ENCODE peak calls at places on chromosomes 16 and 17, in nine cellular contexts. One of them, this sample, is unnamed.

GRCh38 chr16:73058616-73059409 is 10.9 kb upstream of the ZFHX3 start:
- DNase-seq in IMR-90: peak
- DNase-seq in prostate gland: no peak
- DNase-seq in GM23338: peak
- DNase-seq in heart left ventricle: peak
- DNase-seq in AG04450: no peak
- DNase-seq in adrenal gland: peak
- DNase-seq in caudate nucleus: no peak
- DNase-seq in right lobe of liver: peak
- DNase-seq in this sample: no peak

GRCh38 chr17:40437095-40437732 is 6.0 kb upstream of the IGFBP4 start:
- DNase-seq in IMR-90: peak
- DNase-seq in prostate gland: no peak
- DNase-seq in GM23338: no peak
- DNase-seq in heart left ventricle: no peak
- DNase-seq in AG04450: no peak
- DNase-seq in adrenal gland: no peak
- DNase-seq in caudate nucleus: no peak
- DNase-seq in right lobe of liver: no peak
- DNase-seq in this sample: no peak

GRCh38 chr16:73743665-73744496 is 552.7 kb upstream of the PSMD7 start:
- DNase-seq in IMR-90: no peak
- DNase-seq in prostate gland: no peak
- DNase-seq in GM23338: peak
- DNase-seq in heart left ventricle: no peak
- DNase-seq in AG04450: no peak
- DNase-seq in adrenal gland: no peak
- DNase-seq in caudate nucleus: no peak
- DNase-seq in right lobe of liver: no peak
- DNase-seq in this sample: no peak

GRCh38 chr16:50696575-50697420 is 3.4 kb downstream of the NOD2 start:
- DNase-seq in IMR-90: peak
- DNase-seq in prostate gland: peak
- DNase-seq in GM23338: no peak
- DNase-seq in heart left ventricle: peak
- DNase-seq in AG04450: no peak
- DNase-seq in adrenal gland: peak
- DNase-seq in caudate nucleus: no peak
- DNase-seq in right lobe of liver: peak
- DNase-seq in this sample: peak

GRCh38 chr16:29767062-29767461 is 11.0 kb upstream of the ZG16 start:
- DNase-seq in IMR-90: no peak
- DNase-seq in prostate gland: no peak
- DNase-seq in GM23338: no peak
- DNase-seq in heart left ventricle: no peak
- DNase-seq in AG04450: no peak
- DNase-seq in adrenal gland: no peak
- DNase-seq in caudate nucleus: no peak
- DNase-seq in right lobe of liver: no peak
- DNase-seq in this sample: no peak

GRCh38 chr16:74748710-74749073 is 25.9 kb downstream of the FA2H start:
- DNase-seq in IMR-90: no peak
- DNase-seq in prostate gland: no peak
- DNase-seq in GM23338: no peak
- DNase-seq in heart left ventricle: no peak
- DNase-seq in AG04450: no peak
- DNase-seq in adrenal gland: no peak
- DNase-seq in caudate nucleus: peak
- DNase-seq in right lobe of liver: no peak
- DNase-seq in this sample: no peak

GRCh38 chr16:80946481-80946880 is 60.2 kb downstream of the CMC2 start:
- DNase-seq in IMR-90: no peak
- DNase-seq in prostate gland: no peak
- DNase-seq in GM23338: no peak
- DNase-seq in heart left ventricle: no peak
- DNase-seq in AG04450: no peak
- DNase-seq in adrenal gland: no peak
- DNase-seq in caudate nucleus: no peak
- DNase-seq in right lobe of liver: no peak
- DNase-seq in this sample: no peak

GRCh38 chr16:12695454-12695853 is 108.2 kb downstream of the CPPED1 start:
- DNase-seq in IMR-90: no peak
- DNase-seq in prostate gland: peak
- DNase-seq in GM23338: no peak
- DNase-seq in heart left ventricle: no peak
- DNase-seq in AG04450: no peak
- DNase-seq in adrenal gland: no peak
- DNase-seq in caudate nucleus: no peak
- DNase-seq in right lobe of liver: peak
- DNase-seq in this sample: no peak

GRCh38 chr17:35046740-35047283 is 16.7 kb downstream of the RFFL start:
- DNase-seq in IMR-90: peak
- DNase-seq in prostate gland: no peak
- DNase-seq in GM23338: no peak
- DNase-seq in heart left ventricle: no peak
- DNase-seq in AG04450: no peak
- DNase-seq in adrenal gland: no peak
- DNase-seq in caudate nucleus: peak
- DNase-seq in right lobe of liver: no peak
- DNase-seq in this sample: no peak

GRCh38 chr16:88482630-88483391 is 29.7 kb downstream of the ZFPM1 start:
- DNase-seq in IMR-90: no peak
- DNase-seq in prostate gland: no peak
- DNase-seq in GM23338: no peak
- DNase-seq in heart left ventricle: no peak
- DNase-seq in AG04450: no peak
- DNase-seq in adrenal gland: no peak
- DNase-seq in caudate nucleus: no peak
- DNase-seq in right lobe of liver: no peak
- DNase-seq in this sample: no peak

GRCh38 chr17:79371984-79372383 is 238.9 kb downstream of the RBFOX3 start:
- DNase-seq in IMR-90: no peak
- DNase-seq in prostate gland: no peak
- DNase-seq in GM23338: no peak
- DNase-seq in heart left ventricle: no peak
- DNase-seq in AG04450: no peak
- DNase-seq in adrenal gland: no peak
- DNase-seq in caudate nucleus: no peak
- DNase-seq in right lobe of liver: no peak
- DNase-seq in this sample: no peak

GRCh38 chr17:58052951-58053715 is 30.1 kb upstream of the DYNLL2 start:
- DNase-seq in IMR-90: no peak
- DNase-seq in prostate gland: no peak
- DNase-seq in GM23338: no peak
- DNase-seq in heart left ventricle: no peak
- DNase-seq in AG04450: no peak
- DNase-seq in adrenal gland: no peak
- DNase-seq in caudate nucleus: peak
- DNase-seq in right lobe of liver: no peak
- DNase-seq in this sample: no peak

GRCh38 chr17:64984776-64985521 is 65.7 kb upstream of the LRRC37A3 start:
- DNase-seq in IMR-90: peak
- DNase-seq in prostate gland: peak
- DNase-seq in GM23338: no peak
- DNase-seq in heart left ventricle: no peak
- DNase-seq in AG04450: no peak
- DNase-seq in adrenal gland: peak
- DNase-seq in caudate nucleus: no peak
- DNase-seq in right lobe of liver: peak
- DNase-seq in this sample: no peak

GRCh38 chr17:5468075-5468473 is 708 bp downstream of the DHX33 start:
- DNase-seq in IMR-90: no peak
- DNase-seq in prostate gland: no peak
- DNase-seq in GM23338: peak
- DNase-seq in heart left ventricle: no peak
- DNase-seq in AG04450: no peak
- DNase-seq in adrenal gland: no peak
- DNase-seq in caudate nucleus: no peak
- DNase-seq in right lobe of liver: no peak
- DNase-seq in this sample: no peak

GRCh38 chr17:65558683-65559311 is 2.7 kb downstream of the AXIN2 start:
- DNase-seq in IMR-90: no peak
- DNase-seq in prostate gland: no peak
- DNase-seq in GM23338: peak
- DNase-seq in heart left ventricle: no peak
- DNase-seq in AG04450: no peak
- DNase-seq in adrenal gland: no peak
- DNase-seq in caudate nucleus: no peak
- DNase-seq in right lobe of liver: no peak
- DNase-seq in this sample: no peak

GRCh38 chr17:41695954-41696720 is 7.5 kb downstream of the EIF1 start:
- DNase-seq in IMR-90: peak
- DNase-seq in prostate gland: no peak
- DNase-seq in GM23338: peak
- DNase-seq in heart left ventricle: peak
- DNase-seq in AG04450: no peak
- DNase-seq in adrenal gland: peak
- DNase-seq in caudate nucleus: peak
- DNase-seq in right lobe of liver: peak
- DNase-seq in this sample: no peak

GRCh38 chr16:57740423-57741071 is 5.0 kb downstream of the KATNB1 start:
- DNase-seq in IMR-90: no peak
- DNase-seq in prostate gland: no peak
- DNase-seq in GM23338: no peak
- DNase-seq in heart left ventricle: no peak
- DNase-seq in AG04450: no peak
- DNase-seq in adrenal gland: no peak
- DNase-seq in caudate nucleus: no peak
- DNase-seq in right lobe of liver: no peak
- DNase-seq in this sample: no peak

GRCh38 chr17:68591583-68591982 is 9.6 kb downstream of the FAM20A start:
- DNase-seq in IMR-90: no peak
- DNase-seq in prostate gland: no peak
- DNase-seq in GM23338: peak
- DNase-seq in heart left ventricle: peak
- DNase-seq in AG04450: no peak
- DNase-seq in adrenal gland: peak
- DNase-seq in caudate nucleus: no peak
- DNase-seq in right lobe of liver: no peak
- DNase-seq in this sample: no peak
- H3K27ac ChIP-seq in IMR-90: no peak
- H3K27ac ChIP-seq in prostate gland: no peak
- H3K27ac ChIP-seq in GM23338: no peak
- H3K27ac ChIP-seq in heart left ventricle: no peak
- H3K27ac ChIP-seq in AG04450: no peak
- H3K27ac ChIP-seq in adrenal gland: no peak
- H3K27ac ChIP-seq in caudate nucleus: no peak
- H3K27ac ChIP-seq in right lobe of liver: no peak
- H3K27ac ChIP-seq in this sample: no peak

GRCh38 chr17:77177002-77177401 is 36.2 kb downstream of the SEC14L1 start:
- DNase-seq in IMR-90: no peak
- DNase-seq in prostate gland: no peak
- DNase-seq in GM23338: no peak
- DNase-seq in heart left ventricle: no peak
- DNase-seq in AG04450: no peak
- DNase-seq in adrenal gland: no peak
- DNase-seq in caudate nucleus: no peak
- DNase-seq in right lobe of liver: no peak
- DNase-seq in this sample: no peak
- H3K27ac ChIP-seq in IMR-90: no peak
- H3K27ac ChIP-seq in prostate gland: peak
- H3K27ac ChIP-seq in GM23338: no peak
- H3K27ac ChIP-seq in heart left ventricle: peak
- H3K27ac ChIP-seq in AG04450: no peak
- H3K27ac ChIP-seq in adrenal gland: peak
- H3K27ac ChIP-seq in caudate nucleus: no peak
- H3K27ac ChIP-seq in right lobe of liver: no peak
- H3K27ac ChIP-seq in this sample: no peak

GRCh38 chr17:17305282-17305801 is 2.2 kb downstream of the NT5M start:
- DNase-seq in IMR-90: no peak
- DNase-seq in prostate gland: no peak
- DNase-seq in GM23338: no peak
- DNase-seq in heart left ventricle: no peak
- DNase-seq in AG04450: no peak
- DNase-seq in adrenal gland: no peak
- DNase-seq in caudate nucleus: no peak
- DNase-seq in right lobe of liver: no peak
- DNase-seq in this sample: no peak
- H3K27ac ChIP-seq in IMR-90: no peak
- H3K27ac ChIP-seq in prostate gland: no peak
- H3K27ac ChIP-seq in GM23338: no peak
- H3K27ac ChIP-seq in heart left ventricle: no peak
- H3K27ac ChIP-seq in AG04450: no peak
- H3K27ac ChIP-seq in adrenal gland: no peak
- H3K27ac ChIP-seq in caudate nucleus: no peak
- H3K27ac ChIP-seq in right lobe of liver: no peak
- H3K27ac ChIP-seq in this sample: no peak

DNA sequence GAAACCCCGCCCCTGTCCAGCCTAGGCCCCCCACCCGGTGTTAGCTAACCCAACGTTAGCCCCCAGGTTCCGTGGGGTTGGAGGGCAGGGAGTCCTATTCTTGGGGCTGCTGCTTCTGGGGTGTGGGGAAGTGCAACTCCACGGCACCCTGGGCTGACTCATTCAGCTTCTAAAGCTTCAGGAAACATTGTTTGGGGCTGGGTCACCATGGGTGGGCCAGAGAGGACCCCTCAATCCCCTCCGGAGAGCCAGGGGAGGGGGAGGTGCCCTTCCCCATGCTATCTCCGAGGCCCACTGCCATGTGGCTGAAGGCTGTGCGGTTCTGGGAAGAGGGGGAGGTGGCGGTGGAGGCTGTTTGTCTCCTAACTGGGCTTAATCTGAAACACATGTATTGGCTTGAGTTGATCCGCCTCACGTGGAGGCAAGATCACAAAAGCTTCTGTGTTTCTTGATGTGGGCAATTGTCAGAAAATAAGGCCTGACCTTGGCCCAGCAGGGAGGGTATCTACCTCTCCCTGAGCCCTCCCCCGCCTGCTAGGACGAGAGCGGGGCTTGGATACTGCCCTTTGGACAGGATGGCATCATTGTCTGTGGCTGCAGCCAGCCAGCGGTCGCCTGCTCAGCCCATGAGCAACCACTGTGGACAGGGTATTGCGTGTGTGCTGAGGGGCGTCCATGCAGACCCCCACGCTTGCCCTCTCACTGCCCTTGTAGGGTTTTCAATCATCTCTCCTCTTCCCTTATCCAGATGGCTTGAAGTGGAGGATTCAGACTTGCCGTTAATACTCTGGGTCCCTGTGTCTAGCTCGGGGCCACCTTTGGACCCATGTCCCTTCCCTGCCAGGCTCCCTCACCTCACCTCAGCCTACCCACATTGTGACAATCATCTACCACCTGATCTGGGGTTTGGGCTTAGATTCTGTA is 1.3 kb downstream of the SERPINF1 start:
- DNase-seq in IMR-90: peak
- DNase-seq in prostate gland: peak
- DNase-seq in GM23338: peak
- DNase-seq in heart left ventricle: no peak
- DNase-seq in AG04450: peak
- DNase-seq in adrenal gland: no peak
- DNase-seq in caudate nucleus: no peak
- DNase-seq in right lobe of liver: peak
- DNase-seq in this sample: no peak
- H3K27ac ChIP-seq in IMR-90: peak
- H3K27ac ChIP-seq in prostate gland: peak
- H3K27ac ChIP-seq in GM23338: no peak
- H3K27ac ChIP-seq in heart left ventricle: peak
- H3K27ac ChIP-seq in AG04450: peak
- H3K27ac ChIP-seq in adrenal gland: peak
- H3K27ac ChIP-seq in caudate nucleus: no peak
- H3K27ac ChIP-seq in right lobe of liver: peak
- H3K27ac ChIP-seq in this sample: peak